ENCODE peak calls at places on chromosomes 2 and 18, in nine cellular contexts. X, F, U, C, I, D, N, M and T are unnamed samples. For H3K27me3, the result is how much of the 10 kb centered on the place peaks cover.

GRCh38 chr2:85238607-85239006 is 89.2 kb downstream of the TGOLN2 start:
- DNase-seq in X (no peak), F (no peak), U (no peak), C (no peak), I (no peak), D (no peak), N (no peak), M (no peak), T (no peak)

GRCh38 chr2:127563458-127564428 is 28.3 kb downstream of the MYO7B start:
- DNase-seq in X (no peak), F (no peak), U (no peak), C (no peak), I (no peak), D (no peak), N (no peak), M (no peak), T (no peak)

GRCh38 chr2:41414486-41415230 is 633.2 kb upstream of the PKDCC start:
- DNase-seq in X (peak), F (no peak), U (no peak), C (peak), I (no peak), D (peak), N (no peak), M (no peak), T (peak)

GRCh38 chr18:79948719-79949411 is 2.6 kb downstream of the SLC66A2 start:
- DNase-seq in X (no peak), F (no peak), U (no peak), C (no peak), I (no peak), D (no peak), N (no peak), M (no peak), T (peak)

GRCh38 chr2:65142515-65142914 is 12.6 kb upstream of the RAB1A start:
- DNase-seq in X (peak), F (no peak), U (no peak), C (peak), I (no peak), D (no peak), N (no peak), M (peak), T (no peak)

GRCh38 chr2:120906914-120907313 is 171.2 kb downstream of the GLI2 start:
- DNase-seq in X (no peak), F (no peak), U (no peak), C (no peak), I (no peak), D (no peak), N (no peak), M (no peak), T (no peak)

GRCh38 chr2:69693472-69694450 is 48.2 kb upstream of the ANXA4 start:
- DNase-seq in X (peak), F (no peak), U (no peak), C (no peak), I (peak), D (no peak), N (no peak), M (peak), T (no peak)

GRCh38 chr2:14081526-14081925 is 551.0 kb upstream of the LRATD1 start:
- DNase-seq in X (peak), F (no peak), U (no peak), C (no peak), I (no peak), D (no peak), N (no peak), M (no peak), T (no peak)

GRCh38 chr2:236577481-236578410 is 8.1 kb downstream of the ACKR3 start:
- DNase-seq in X (no peak), F (no peak), U (no peak), C (no peak), I (no peak), D (peak), N (peak), M (no peak), T (no peak)

GRCh38 chr2:218622606-218623238 is 15.0 kb downstream of the PLCD4 start:
- DNase-seq in X (no peak), F (no peak), U (no peak), C (peak), I (no peak), D (no peak), N (no peak), M (no peak), T (no peak)

GRCh38 chr2:137910641-137911040 is 53.6 kb upstream of the HNMT start:
- DNase-seq in X (peak), F (no peak), U (no peak), C (peak), I (no peak), D (no peak), N (no peak), M (no peak), T (no peak)

GRCh38 chr2:211055438-211055837 is 499.0 kb downstream of the CPS1 start:
- DNase-seq in X (peak), F (no peak), U (no peak), C (peak), I (no peak), D (no peak), N (no peak), M (no peak), T (no peak)

GRCh38 chr2:219454217-219454616 is 19.6 kb downstream of the SPEG start:
- DNase-seq in X (no peak), F (no peak), U (no peak), C (no peak), I (no peak), D (no peak), N (no peak), M (no peak), T (no peak)

GRCh38 chr18:77071711-77072292 is 60.8 kb downstream of the MBP start:
- DNase-seq in X (peak), F (peak), U (no peak), C (peak), I (peak), D (peak), N (no peak), M (peak), T (peak)

GRCh38 chr18:77072566-77072965 is 60.0 kb downstream of the MBP start:
- DNase-seq in X (no peak), F (no peak), U (no peak), C (no peak), I (no peak), D (no peak), N (no peak), M (no peak), T (no peak)

GRCh38 chr18:77076111-77076510 is 56.5 kb downstream of the MBP start:
- DNase-seq in X (no peak), F (no peak), U (no peak), C (no peak), I (no peak), D (no peak), N (no peak), M (no peak), T (no peak)

GRCh38 chr18:77073336-77074093 is 59.1 kb downstream of the MBP start:
- DNase-seq in X (no peak), F (no peak), U (no peak), C (no peak), I (no peak), D (no peak), N (no peak), M (no peak), T (no peak)

DNA sequence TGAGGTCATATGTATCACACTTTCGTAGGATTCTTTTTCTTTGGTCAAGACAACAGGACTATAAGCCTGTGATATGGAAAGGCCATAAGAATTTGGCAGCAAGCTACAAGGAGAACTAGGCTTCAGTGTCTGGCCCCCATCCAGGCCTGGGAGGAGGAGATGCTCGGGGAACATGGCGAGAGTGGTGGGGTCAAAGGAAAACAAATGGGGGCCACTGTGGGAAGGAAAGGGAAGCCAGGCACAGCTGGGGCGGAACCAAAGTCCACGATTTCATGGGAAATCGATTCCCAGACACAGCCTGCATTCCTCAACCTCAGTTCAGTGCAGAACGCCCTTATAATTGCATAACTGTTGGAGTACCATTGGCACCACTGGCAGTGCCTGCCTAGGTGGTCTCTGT is 58.2 kb downstream of the MBP start:
- DNase-seq in X (no peak), F (no peak), U (no peak), C (no peak), I (no peak), D (no peak), N (no peak), M (no peak), T (no peak)
- H3K27ac ChIP-seq in X (no peak), F (no peak), U (no peak), C (no peak), I (peak), D (no peak), N (no peak), M (peak), T (no peak)

GRCh38 chr2:235229236-235229635 is 264.6 kb upstream of the AGAP1 start:
- DNase-seq in X (no peak), F (no peak), U (no peak), C (peak), I (no peak), D (no peak), N (no peak), M (no peak), T (no peak)

GRCh38 chr2:235227607-235228006 is 266.2 kb upstream of the AGAP1 start:
- DNase-seq in X (no peak), F (no peak), U (no peak), C (no peak), I (no peak), D (no peak), N (no peak), M (no peak), T (no peak)

GRCh38 chr2:235224410-235224809 is 269.4 kb upstream of the AGAP1 start:
- DNase-seq in X (no peak), F (no peak), U (no peak), C (no peak), I (no peak), D (no peak), N (no peak), M (no peak), T (no peak)

GRCh38 chr2:235223011-235223410 is 270.8 kb upstream of the AGAP1 start:
- DNase-seq in X (no peak), F (no peak), U (no peak), C (peak), I (no peak), D (no peak), N (no peak), M (no peak), T (no peak)

DNA sequence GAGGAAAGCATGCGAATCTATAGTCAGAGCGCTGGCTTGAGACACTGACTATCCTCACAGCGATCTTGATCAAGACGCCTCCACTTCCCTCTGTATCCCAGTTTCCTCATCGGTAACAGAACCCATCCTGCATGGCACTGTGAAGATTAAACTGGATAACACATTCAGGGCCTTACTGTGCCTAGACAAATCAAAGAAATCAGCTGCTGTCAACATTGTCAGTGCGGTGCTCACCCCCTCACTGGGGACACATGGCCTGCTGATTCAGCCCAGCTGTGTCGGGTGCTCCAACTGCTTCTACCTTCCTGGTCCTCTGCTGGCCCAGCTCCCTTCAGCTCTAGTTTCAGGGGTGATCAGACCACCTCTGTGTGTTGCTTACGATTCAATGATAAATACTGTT is 268.6 kb upstream of the AGAP1 start:
- DNase-seq in X (no peak), F (no peak), U (no peak), C (no peak), I (no peak), D (no peak), N (no peak), M (no peak), T (no peak)
- H3K27me3 ChIP-seq in X (under half), F (under half), U (under half), C (under half), I (under half), D (under half), N (under half), M (under half), T (under half)

DNA sequence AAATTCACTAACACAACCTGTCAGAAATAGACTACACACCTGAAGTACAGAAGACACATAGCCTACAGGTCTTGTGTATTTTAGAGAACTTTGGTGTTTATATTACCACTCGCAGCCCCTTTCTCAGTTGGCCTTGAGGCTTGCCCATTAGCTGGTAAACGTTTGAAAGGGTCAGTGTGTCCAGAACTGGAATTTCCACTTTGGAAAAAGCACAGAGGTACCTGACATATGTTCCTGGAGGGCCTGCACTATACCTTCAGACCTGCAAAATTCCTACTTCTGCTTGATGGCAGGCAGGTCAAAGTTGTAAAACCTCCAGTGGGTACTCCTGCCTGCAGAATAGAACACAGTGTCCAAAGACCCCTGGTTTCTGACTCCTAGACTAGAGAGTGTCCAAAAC is 3.0 kb downstream of the KCTD1 start:
- DNase-seq in X (peak), F (no peak), U (no peak), C (no peak), I (no peak), D (no peak), N (no peak), M (no peak), T (no peak)
- H3K4me3 ChIP-seq in X (peak), F (peak), U (no peak), C (peak), I (no peak), D (no peak), N (no peak), M (no peak), T (no peak)

GRCh38 chr2:238170386-238171071 is 11.8 kb downstream of the ERFE start:
- DNase-seq in X (no peak), F (no peak), U (peak), C (peak), I (no peak), D (peak), N (no peak), M (no peak), T (no peak)

GRCh38 chr2:238173692-238174091 is 14.9 kb downstream of the ERFE start:
- DNase-seq in X (no peak), F (no peak), U (no peak), C (no peak), I (no peak), D (no peak), N (no peak), M (no peak), T (no peak)

GRCh38 chr2:238169708-238170251 is 11.0 kb downstream of the ERFE start:
- DNase-seq in X (peak), F (no peak), U (peak), C (peak), I (no peak), D (peak), N (peak), M (no peak), T (no peak)

GRCh38 chr2:238172439-238172838 is 13.7 kb downstream of the ERFE start:
- DNase-seq in X (no peak), F (no peak), U (peak), C (no peak), I (no peak), D (peak), N (no peak), M (no peak), T (no peak)

DNA sequence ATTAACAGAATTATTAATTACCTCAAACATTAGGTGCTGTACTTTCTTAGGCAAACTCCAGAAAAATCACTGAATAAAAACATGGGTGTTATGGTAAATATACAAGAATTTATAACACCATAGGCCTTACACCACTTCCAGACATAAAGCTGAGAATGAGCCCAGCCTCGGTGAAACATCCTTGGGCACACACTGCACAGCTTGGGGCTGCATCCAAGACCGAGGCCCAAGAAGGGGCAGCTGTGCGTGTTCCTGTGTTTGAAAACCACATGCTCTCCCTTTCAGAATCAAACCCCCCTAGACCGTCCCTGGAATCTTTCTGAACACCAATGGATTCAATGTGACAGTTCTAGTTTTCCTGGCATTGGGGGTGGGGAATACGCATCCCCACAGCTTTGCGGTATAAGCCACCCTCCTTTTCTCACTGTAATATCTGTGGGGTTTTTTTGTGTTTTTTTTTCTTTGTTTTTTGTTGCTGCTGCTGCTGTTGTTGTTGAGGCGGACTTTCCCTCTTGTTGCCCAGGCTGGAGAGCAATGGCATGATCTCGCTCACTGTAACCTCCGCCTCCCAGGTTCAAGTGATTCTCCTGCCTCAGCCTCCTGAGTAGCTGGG is 12.9 kb downstream of the ERFE start:
- DNase-seq in X (no peak), F (no peak), U (peak), C (no peak), I (no peak), D (no peak), N (no peak), M (no peak), T (no peak)
- H3K27ac ChIP-seq in X (no peak), F (peak), U (no peak), C (peak), I (no peak), D (no peak), N (no peak), M (no peak), T (no peak)

DNA sequence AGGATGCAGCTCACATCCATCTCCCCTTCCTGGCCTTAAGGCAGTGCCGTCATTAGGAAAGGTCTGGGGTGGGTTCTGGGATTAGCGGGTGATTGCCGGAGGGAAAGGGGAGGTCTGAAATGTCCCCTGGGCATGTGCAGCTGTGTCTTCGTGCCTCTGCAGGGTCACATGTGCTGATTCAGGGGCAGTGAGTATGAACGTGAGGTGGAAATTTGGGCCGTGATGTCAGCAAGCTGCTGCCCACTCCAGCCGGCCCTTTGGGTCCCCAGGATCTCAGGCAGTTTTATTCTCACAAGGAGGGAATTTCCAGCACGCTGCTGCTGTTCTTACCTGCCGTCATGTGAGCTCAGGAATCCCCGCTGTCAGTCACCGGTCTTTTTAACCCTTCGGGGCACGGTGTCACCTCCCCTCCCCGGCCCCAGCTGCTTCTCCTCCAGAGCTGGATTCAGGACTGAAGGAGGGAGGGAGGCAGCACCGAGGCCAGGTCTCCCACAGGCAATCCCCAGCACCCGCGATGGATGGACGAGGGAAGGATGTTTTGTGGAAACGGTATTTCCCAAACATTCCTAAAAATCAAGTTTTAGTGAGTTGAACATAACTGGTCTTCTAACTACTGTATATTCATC is 23.5 kb downstream of the GPR35 start:
- DNase-seq in X (no peak), F (no peak), U (no peak), C (peak), I (no peak), D (no peak), N (no peak), M (no peak), T (no peak)
- H3K27me3 ChIP-seq in X (half or more), F (half or more), U (under half), C (under half), I (under half), D (half or more), N (half or more), M (under half), T (under half)